ENCODE peak calls at places on chromosome 13, in nine cellular contexts. N, D, Y, A, F, H, T, P and M are unnamed samples. For H3K4me1 and H3K36me3, the result is how much of the 10 kb centered on the place peaks cover.

GRCh38 chr13:19680751-19681150 is 47.3 kb downstream of the MPHOSPH8 start:
- DNase-seq in N (no peak), D (no peak), Y (no peak), A (no peak), F (no peak), H (no peak), T (no peak), P (no peak), M (no peak)

GRCh38 chr13:87538366-87539052 is 132.7 kb upstream of the SLITRK5 start:
- DNase-seq in N (no peak), D (no peak), Y (no peak), A (no peak), F (no peak), H (no peak), T (no peak), P (no peak), M (no peak)

GRCh38 chr13:76516013-76516412 is 370.2 kb downstream of the KCTD12 start:
- DNase-seq in N (no peak), D (no peak), Y (peak), A (no peak), F (no peak), H (no peak), T (no peak), P (no peak), M (no peak)

GRCh38 chr13:42047561-42048322 is 706 bp upstream of the DGKH start:
- DNase-seq in N (peak), D (peak), Y (peak), A (peak), F (peak), H (peak), T (peak), P (no peak), M (peak)

GRCh38 chr13:62747152-62747551 is 1331.5 kb upstream of the PCDH20 start:
- DNase-seq in N (no peak), D (no peak), Y (no peak), A (no peak), F (peak), H (no peak), T (no peak), P (no peak), M (no peak)

GRCh38 chr13:92303428-92303827 is 905.0 kb downstream of the GPC5 start:
- DNase-seq in N (no peak), D (no peak), Y (peak), A (peak), F (no peak), H (no peak), T (no peak), P (no peak), M (no peak)

GRCh38 chr13:73059460-73060250 is 850 bp downstream of the KLF5 start:
- DNase-seq in N (peak), D (peak), Y (no peak), A (no peak), F (peak), H (peak), T (peak), P (peak), M (peak)

GRCh38 chr13:75359266-75359665 is 122.7 kb downstream of the TBC1D4 start:
- DNase-seq in N (no peak), D (no peak), Y (peak), A (no peak), F (no peak), H (no peak), T (no peak), P (no peak), M (no peak)

GRCh38 chr13:100208596-100208995 is 119.7 kb downstream of the PCCA start:
- DNase-seq in N (no peak), D (no peak), Y (no peak), A (no peak), F (no peak), H (no peak), T (no peak), P (no peak), M (no peak)

GRCh38 chr13:67228909-67229308 is 1.2 kb downstream of the PCDH9 start:
- DNase-seq in N (no peak), D (no peak), Y (peak), A (no peak), F (no peak), H (no peak), T (no peak), P (no peak), M (no peak)

GRCh38 chr13:79401259-79402071 is 4.6 kb downstream of the RBM26 start:
- DNase-seq in N (no peak), D (no peak), Y (no peak), A (no peak), F (no peak), H (no peak), T (no peak), P (no peak), M (no peak)

GRCh38 chr13:79402074-79402635 is 3.9 kb downstream of the RBM26 start:
- DNase-seq in N (no peak), D (no peak), Y (no peak), A (no peak), F (no peak), H (no peak), T (no peak), P (no peak), M (no peak)

GRCh38 chr13:79403113-79403512 is 2.9 kb downstream of the RBM26 start:
- DNase-seq in N (no peak), D (no peak), Y (no peak), A (no peak), F (no peak), H (no peak), T (no peak), P (no peak), M (no peak)

GRCh38 chr13:79404361-79404760 is 1.7 kb downstream of the RBM26 start:
- DNase-seq in N (no peak), D (no peak), Y (no peak), A (no peak), F (no peak), H (no peak), T (no peak), P (no peak), M (no peak)

GRCh38 chr13:79402679-79403078 is 3.4 kb downstream of the RBM26 start:
- DNase-seq in N (no peak), D (no peak), Y (no peak), A (no peak), F (no peak), H (no peak), T (no peak), P (no peak), M (no peak)
- H3K4me1 ChIP-seq in N (half or more), D (half or more), Y (under half), A (half or more), F (under half), H (under half), T (half or more), P (under half), M (under half)

GRCh38 chr13:44519642-44520041 is 56.5 kb downstream of the TSC22D1 start:
- DNase-seq in N (no peak), D (no peak), Y (no peak), A (no peak), F (peak), H (no peak), T (no peak), P (no peak), M (no peak)
- H3K36me3 ChIP-seq in N (under half), D (under half), Y (under half), A (under half), F (under half), H (under half), T (under half), P (under half), M (under half)

GRCh38 chr13:102721800-102722231 is 27.0 kb upstream of the METTL21C start:
- DNase-seq in N (no peak), D (no peak), Y (peak), A (no peak), F (no peak), H (no peak), T (no peak), P (no peak), M (no peak)

DNA sequence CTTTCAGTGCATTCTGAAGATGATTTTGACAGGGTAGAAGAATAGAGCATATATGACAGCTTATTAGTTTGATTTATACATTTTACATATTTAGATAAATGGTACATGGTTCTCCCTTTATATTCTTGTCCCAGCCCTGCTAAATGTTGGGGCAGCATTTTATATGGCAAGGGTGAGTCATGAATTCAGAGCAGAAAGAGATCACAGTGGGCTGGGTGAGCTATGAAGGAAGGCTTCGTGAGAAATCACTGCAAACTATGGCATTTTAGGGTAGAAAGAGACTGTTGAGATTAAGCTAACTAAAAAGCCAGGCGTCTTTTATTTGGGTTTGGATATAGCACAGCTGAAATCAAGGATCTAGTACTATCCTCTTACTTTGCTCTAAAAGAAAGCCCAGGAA is 23.9 kb upstream of the METTL21C start:
- DNase-seq in N (no peak), D (no peak), Y (no peak), A (no peak), F (no peak), H (no peak), T (no peak), P (no peak), M (no peak)
- H3K27ac ChIP-seq in N (no peak), D (no peak), Y (no peak), A (no peak), F (no peak), H (no peak), T (no peak), P (no peak), M (no peak)

GRCh38 chr13:41006296-41006695 is 12.8 kb downstream of the ELF1 start:
- DNase-seq in N (no peak), D (no peak), Y (no peak), A (no peak), F (no peak), H (no peak), T (no peak), P (no peak), M (no peak)

GRCh38 chr13:41007359-41008118 is 11.6 kb downstream of the ELF1 start:
- DNase-seq in N (no peak), D (no peak), Y (no peak), A (no peak), F (no peak), H (no peak), T (no peak), P (no peak), M (no peak)

GRCh38 chr13:41006951-41007350 is 12.2 kb downstream of the ELF1 start:
- DNase-seq in N (no peak), D (no peak), Y (no peak), A (no peak), F (no peak), H (no peak), T (no peak), P (no peak), M (no peak)

GRCh38 chr13:41005709-41006108 is 13.4 kb downstream of the ELF1 start:
- DNase-seq in N (no peak), D (no peak), Y (no peak), A (no peak), F (no peak), H (no peak), T (no peak), P (no peak), M (no peak)

DNA sequence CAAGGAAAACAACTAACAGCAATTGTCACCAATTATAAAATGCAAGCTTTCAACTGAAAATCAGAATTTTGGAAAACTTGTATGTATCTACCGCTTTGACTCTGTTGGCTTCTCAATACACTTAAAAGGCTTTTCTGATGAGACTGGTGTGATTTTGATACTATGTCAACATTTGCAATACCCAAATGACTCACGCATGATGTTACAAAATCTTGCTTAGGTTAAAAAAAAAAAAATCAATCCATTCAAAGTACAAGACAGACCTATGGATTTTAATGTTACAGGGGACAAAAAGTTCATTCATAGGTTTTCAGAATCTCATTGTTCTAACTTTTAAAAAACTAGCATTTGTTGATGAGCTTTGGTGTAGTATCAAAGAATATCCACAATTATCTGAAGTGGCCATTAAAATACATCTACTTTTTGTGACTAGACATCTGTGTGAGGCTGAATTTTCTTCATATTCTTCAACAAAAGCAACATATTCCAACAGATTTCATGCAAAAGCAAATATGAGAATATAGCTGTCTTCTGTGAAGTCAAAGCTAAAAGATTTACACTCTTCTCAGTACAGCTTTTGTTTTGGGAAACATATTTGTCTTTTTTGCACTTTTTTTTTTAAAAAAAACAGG is 10.7 kb downstream of the ELF1 start:
- DNase-seq in N (no peak), D (no peak), Y (peak), A (no peak), F (no peak), H (no peak), T (no peak), P (no peak), M (no peak)
- H3K4me1 ChIP-seq in N (under half), D (half or more), Y (under half), A (under half), F (under half), H (under half), T (half or more), P (under half), M (under half)

DNA sequence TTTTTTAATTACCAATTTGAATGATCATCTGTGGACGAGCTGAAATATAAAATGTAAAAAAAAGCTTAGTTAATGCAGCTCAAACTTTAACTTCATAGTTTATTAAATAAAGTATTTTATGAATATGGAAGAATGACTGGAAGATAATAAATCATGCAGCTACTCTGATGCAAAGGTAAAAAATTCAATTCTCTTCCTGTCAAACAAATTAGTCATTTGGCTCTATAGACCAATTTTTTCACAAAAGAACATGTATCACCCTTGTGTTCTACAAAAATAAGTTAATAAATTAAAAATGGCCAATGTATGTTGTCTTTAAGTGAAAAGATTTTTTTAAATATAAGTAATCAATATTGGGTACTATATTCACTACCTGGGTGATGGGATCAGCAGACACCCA is 26.2 kb downstream of the EXOSC8 start:
- DNase-seq in N (no peak), D (no peak), Y (no peak), A (no peak), F (no peak), H (no peak), T (no peak), P (no peak), M (no peak)
- H3K36me3 ChIP-seq in N (half or more), D (half or more), Y (half or more), A (under half), F (half or more), H (under half), T (under half), P (under half), M (under half)

GRCh38 chr13:49499889-49500660 is 4.3 kb downstream of the PHF11 start:
- DNase-seq in N (no peak), D (no peak), Y (peak), A (no peak), F (no peak), H (no peak), T (no peak), P (no peak), M (no peak)
- H3K27ac ChIP-seq in N (no peak), D (no peak), Y (peak), A (no peak), F (no peak), H (peak), T (no peak), P (no peak), M (no peak)

GRCh38 chr13:110419391-110419791 is 112.3 kb downstream of the COL4A2 start:
- DNase-seq in N (no peak), D (no peak), Y (peak), A (no peak), F (no peak), H (peak), T (no peak), P (no peak), M (no peak)
- H3K4me1 ChIP-seq in N (half or more), D (half or more), Y (under half), A (half or more), F (under half), H (under half), T (under half), P (under half), M (under half)